ENCODE peak calls at places on chromosomes 6 and 20, in five cellular contexts. One of them, this sample, is unnamed.

GRCh38 chr6:31004285-31004684 is 6.0 kb upstream of the MUC22 start:
- DNase-seq in NCI-H146: no peak
- DNase-seq in EH: no peak
- DNase-seq in DMS79: no peak
- DNase-seq in activated B cell treated with CpG ODN at 0.5 μM for 24 hours: no peak
- DNase-seq in this sample: no peak

GRCh38 chr20:51860015-51860882 is 57.9 kb upstream of the SALL4 start:
- DNase-seq in NCI-H146: no peak
- DNase-seq in activated B cell treated with CpG ODN at 0.5 μM for 24 hours: no peak
- DNase-seq in DMS79: no peak
- DNase-seq in EH: peak
- DNase-seq in this sample: no peak

GRCh38 chr20:35134472-35134871 is 12.7 kb downstream of the EDEM2 start:
- DNase-seq in DMS79: no peak
- DNase-seq in EH: no peak
- DNase-seq in activated B cell treated with CpG ODN at 0.5 μM for 24 hours: no peak
- DNase-seq in NCI-H146: no peak
- DNase-seq in this sample: no peak

GRCh38 chr20:41173791-41174341 is 36.5 kb downstream of the PLCG1 start:
- DNase-seq in activated B cell treated with CpG ODN at 0.5 μM for 24 hours: no peak
- DNase-seq in DMS79: no peak
- DNase-seq in NCI-H146: no peak
- DNase-seq in EH: no peak
- DNase-seq in this sample: no peak

GRCh38 chr20:6975326-6975725 is 207.8 kb downstream of the BMP2 start:
- DNase-seq in NCI-H146: no peak
- DNase-seq in EH: no peak
- DNase-seq in activated B cell treated with CpG ODN at 0.5 μM for 24 hours: no peak
- DNase-seq in DMS79: no peak
- DNase-seq in this sample: no peak

GRCh38 chr6:156107514-156108150 is 652.0 kb upstream of the NOX3 start:
- DNase-seq in DMS79: no peak
- DNase-seq in NCI-H146: peak
- DNase-seq in activated B cell treated with CpG ODN at 0.5 μM for 24 hours: no peak
- DNase-seq in EH: no peak
- DNase-seq in this sample: no peak

GRCh38 chr6:42618105-42618504 is 54.3 kb downstream of the UBR2 start:
- DNase-seq in EH: no peak
- DNase-seq in DMS79: no peak
- DNase-seq in NCI-H146: no peak
- DNase-seq in activated B cell treated with CpG ODN at 0.5 μM for 24 hours: no peak
- DNase-seq in this sample: no peak

GRCh38 chr6:65935412-65935811 is 228.4 kb upstream of the EYS start:
- DNase-seq in NCI-H146: no peak
- DNase-seq in EH: no peak
- DNase-seq in activated B cell treated with CpG ODN at 0.5 μM for 24 hours: no peak
- DNase-seq in DMS79: no peak
- DNase-seq in this sample: no peak

GRCh38 chr6:151566557-151566956 is 72.7 kb downstream of the CCDC170 start:
- DNase-seq in DMS79: no peak
- DNase-seq in NCI-H146: no peak
- DNase-seq in EH: no peak
- DNase-seq in activated B cell treated with CpG ODN at 0.5 μM for 24 hours: no peak
- DNase-seq in this sample: no peak

GRCh38 chr6:108610270-108610839 is 49.6 kb downstream of the FOXO3 start:
- DNase-seq in activated B cell treated with CpG ODN at 0.5 μM for 24 hours: no peak
- DNase-seq in EH: no peak
- DNase-seq in DMS79: no peak
- DNase-seq in NCI-H146: no peak
- DNase-seq in this sample: no peak

GRCh38 chr6:3458706-3459421 is 2.0 kb upstream of the SLC22A23 start:
- DNase-seq in NCI-H146: no peak
- DNase-seq in EH: no peak
- DNase-seq in DMS79: no peak
- DNase-seq in activated B cell treated with CpG ODN at 0.5 μM for 24 hours: no peak
- DNase-seq in this sample: no peak